ENCODE peak calls at places on chromosome 20, in six cellular contexts. E, I, F, J, G and B are unnamed samples.

GRCh38 chr20:1567392-1568165 is 10.1 kb upstream of the SIRPD start:
- DNase-seq in E (peak; percentile 32), I (peak; percentile 55), F (peak; percentile 89), J (no peak), G (peak; percentile 70), B (no peak)

GRCh38 chr20:43040427-43040826 is 149.3 kb downstream of the PTPRT start:
- DNase-seq in E (no peak), I (no peak), F (peak; percentile 43), J (no peak), G (no peak), B (no peak)

GRCh38 chr20:36528176-36528874 is 13.0 kb upstream of the MYL9 start:
- DNase-seq in E (no peak), I (no peak), F (no peak), J (no peak), G (no peak), B (no peak)

GRCh38 chr20:57760698-57761412 is 51.0 kb upstream of the PMEPA1 start:
- DNase-seq in E (no peak), I (no peak), F (no peak), J (no peak), G (no peak), B (no peak)

GRCh38 chr20:61762886-61763739 is 302.6 kb downstream of the TAF4 start:
- DNase-seq in E (no peak), I (no peak), F (no peak), J (no peak), G (no peak), B (no peak)

GRCh38 chr20:17571153-17571527 is 1.3 kb downstream of the DSTN start:
- DNase-seq in E (no peak), I (peak; percentile 26), F (no peak), J (no peak), G (no peak), B (no peak)

GRCh38 chr20:56111951-56112730 is 106.8 kb upstream of the CBLN4 start:
- DNase-seq in E (no peak), I (no peak), F (no peak), J (no peak), G (no peak), B (no peak)

GRCh38 chr20:50724851-50725721 is 6.3 kb upstream of the PARD6B start:
- DNase-seq in E (peak; percentile 95), I (peak; percentile 89), F (peak; percentile 93), J (no peak), G (peak; percentile 95), B (peak; percentile 86)

GRCh38 chr20:3405139-3405538 is 2.3 kb downstream of the DNAAF9 start:
- DNase-seq in E (no peak), I (no peak), F (no peak), J (no peak), G (no peak), B (no peak)

GRCh38 chr20:60250251-60250650 is 292.0 kb downstream of the CDH26 start:
- DNase-seq in E (no peak), I (no peak), F (no peak), J (no peak), G (peak; percentile 60), B (no peak)

GRCh38 chr20:35277531-35278395 is at the start of gene MMP24OS:
- DNase-seq in E (peak; percentile 50), I (peak; percentile 82), F (peak; percentile 94), J (peak; percentile 25), G (peak; percentile 81), B (peak; percentile 65)
- TF ChIP-seq CTCF in E (peak; percentile 64), I (peak; percentile 40), F (no peak), J (no peak), G (peak; percentile 16), B (no peak)

GRCh38 chr20:44080646-44081267 is 106.2 kb downstream of the JPH2 start:
- DNase-seq in E (no peak), I (peak; percentile 71), F (peak; percentile 94), J (no peak), G (peak; percentile 81), B (peak; percentile 66)

GRCh38 chr20:44079968-44080560 is 106.9 kb downstream of the JPH2 start:
- DNase-seq in E (no peak), I (no peak), F (no peak), J (no peak), G (no peak), B (no peak)

GRCh38 chr20:44081476-44081875 is 105.5 kb downstream of the JPH2 start:
- DNase-seq in E (no peak), I (no peak), F (no peak), J (no peak), G (no peak), B (no peak)

GRCh38 chr20:44081888-44082287 is 105.1 kb downstream of the JPH2 start:
- DNase-seq in E (no peak), I (no peak), F (no peak), J (no peak), G (no peak), B (no peak)

DNA sequence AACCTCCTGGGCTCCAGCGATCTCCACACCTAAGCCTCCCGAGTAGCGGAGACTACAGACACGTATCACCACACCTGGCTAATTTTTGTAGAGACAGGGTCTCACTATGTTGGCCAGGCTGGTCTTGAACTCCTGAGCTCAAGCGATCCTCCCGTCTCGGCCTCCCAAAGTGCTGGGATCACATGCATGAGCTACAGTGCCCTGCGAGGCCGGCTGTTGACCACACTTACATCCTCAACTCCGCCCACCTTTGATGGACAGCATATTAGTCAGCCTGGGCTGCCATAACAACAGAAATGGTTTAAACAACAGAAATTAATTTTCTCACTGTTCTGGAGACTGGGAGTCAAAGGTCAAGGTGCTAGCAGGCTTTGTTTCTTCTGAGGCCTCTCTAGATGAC is 107.7 kb downstream of the JPH2 start:
- DNase-seq in E (no peak), I (no peak), F (no peak), J (no peak), G (peak; percentile 21), B (no peak)
- TF ChIP-seq CTCF in E (no peak), I (no peak), F (no peak), J (no peak), G (no peak), B (no peak)

GRCh38 chr20:32943490-32944052 is 60.7 kb downstream of the SUN5 start:
- DNase-seq in E (no peak), I (no peak), F (no peak), J (no peak), G (no peak), B (no peak)

GRCh38 chr20:32941155-32941885 is 62.9 kb downstream of the SUN5 start:
- DNase-seq in E (no peak), I (peak; percentile 56), F (no peak), J (no peak), G (peak; percentile 7), B (no peak)

GRCh38 chr20:32946629-32947028 is 57.6 kb downstream of the SUN5 start:
- DNase-seq in E (no peak), I (no peak), F (no peak), J (no peak), G (no peak), B (no peak)

GRCh38 chr20:32945710-32946221 is 58.5 kb downstream of the SUN5 start:
- DNase-seq in E (no peak), I (peak; percentile 22), F (peak; percentile 63), J (no peak), G (peak; percentile 21), B (no peak)
- TF ChIP-seq CTCF in E (peak; percentile 71), I (peak; percentile 71), F (peak; percentile 63), J (peak; percentile 38), G (peak; percentile 53), B (no peak)

GRCh38 chr20:46324960-46325703 is 16.8 kb upstream of the CDH22 start:
- DNase-seq in E (no peak), I (peak; percentile 10), F (peak; percentile 48), J (no peak), G (peak; percentile 34), B (no peak)
- TF ChIP-seq CTCF in E (peak; percentile 49), I (peak; percentile 44), F (no peak), J (peak; percentile 18), G (peak; percentile 49), B (no peak)

DNA sequence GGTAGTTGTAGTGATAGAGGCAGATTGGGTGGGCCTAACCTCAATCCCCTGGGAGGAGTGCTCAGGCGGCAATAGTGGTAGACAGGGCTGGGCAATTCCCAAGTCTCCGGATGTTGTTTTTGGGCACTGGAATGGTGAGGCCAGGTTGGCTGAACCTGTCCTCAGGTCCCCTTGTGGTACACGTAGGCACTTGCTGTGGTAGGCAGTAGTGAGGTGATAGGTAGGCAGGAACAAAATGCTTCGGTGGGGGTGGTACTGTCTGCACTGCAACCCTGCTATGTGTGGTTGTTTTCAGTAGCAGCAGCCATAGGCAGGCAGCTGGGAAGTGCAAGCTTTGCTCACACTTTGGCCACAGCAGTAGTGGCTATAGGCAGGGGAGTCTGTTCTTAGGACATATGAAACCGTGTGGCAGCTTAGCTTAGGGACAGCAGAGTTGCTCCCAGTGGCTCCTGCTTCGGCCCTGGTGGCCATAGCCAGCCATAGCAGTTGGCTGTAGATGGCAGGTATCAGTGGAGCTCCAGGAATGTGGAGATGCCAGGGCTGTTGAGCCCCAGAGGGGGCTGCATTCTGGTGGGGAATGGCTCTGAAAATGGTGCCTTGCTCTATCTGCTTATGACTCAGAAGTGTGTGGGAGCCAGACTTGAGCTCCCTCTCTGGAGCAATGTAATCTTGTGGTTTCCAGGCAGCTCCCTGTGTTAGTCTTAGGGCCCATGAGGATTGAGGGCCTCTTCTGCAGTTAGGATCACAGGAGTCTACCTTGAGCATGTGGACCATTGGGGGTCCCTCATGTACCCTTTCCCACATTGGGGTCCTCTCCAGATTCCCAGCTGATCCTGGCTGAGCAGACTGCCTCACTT is 241.8 kb upstream of the BMP2 start:
- DNase-seq in E (no peak), I (no peak), F (no peak), J (no peak), G (peak; percentile 48), B (no peak)
- TF ChIP-seq CTCF in E (peak; percentile 8), I (no peak), F (no peak), J (no peak), G (peak; percentile 3), B (no peak)

DNA sequence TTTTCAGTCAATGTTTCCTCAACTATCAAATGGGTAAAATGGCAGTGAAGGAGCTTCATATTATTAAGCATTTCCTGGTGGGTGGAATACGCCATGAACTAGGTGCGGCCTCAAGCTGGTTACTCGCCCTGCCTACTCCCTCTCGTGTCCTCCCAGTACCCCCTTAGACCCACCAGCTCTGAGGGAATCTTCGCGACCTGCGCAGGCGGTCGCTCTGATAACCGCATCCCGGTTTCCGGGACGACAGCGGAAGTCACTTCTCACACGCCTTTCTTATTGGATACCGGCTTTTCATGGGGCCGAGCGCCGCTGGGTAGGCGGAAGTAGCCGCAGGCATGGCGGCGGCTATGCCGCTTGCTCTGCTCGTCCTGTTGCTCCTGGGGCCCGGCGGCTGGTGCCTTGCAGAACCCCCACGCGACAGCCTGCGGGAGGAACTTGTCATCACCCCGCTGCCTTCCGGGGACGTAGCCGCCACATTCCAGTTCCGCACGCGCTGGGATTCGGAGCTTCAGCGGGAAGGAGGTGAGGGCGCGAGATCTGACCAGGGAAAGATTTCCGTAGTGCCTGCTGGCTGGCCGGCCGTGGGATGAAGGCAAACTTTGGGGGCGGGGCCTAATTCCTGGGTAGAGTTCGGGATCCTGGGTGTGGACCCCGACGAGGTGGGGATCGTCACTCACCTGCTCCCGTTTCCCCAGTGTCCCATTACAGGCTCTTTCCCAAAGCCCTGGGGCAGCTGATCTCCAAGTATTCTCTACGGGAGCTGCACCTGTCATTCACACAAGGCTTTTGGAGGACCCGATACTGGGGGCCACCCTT is at the start of gene PIGT:
- DNase-seq in E (no peak), I (peak; percentile 79), F (peak; percentile 94), J (peak; percentile 32), G (peak; percentile 68), B (peak; percentile 75)
- TF ChIP-seq CTCF in E (no peak), I (no peak), F (no peak), J (no peak), G (no peak), B (no peak)

DNA sequence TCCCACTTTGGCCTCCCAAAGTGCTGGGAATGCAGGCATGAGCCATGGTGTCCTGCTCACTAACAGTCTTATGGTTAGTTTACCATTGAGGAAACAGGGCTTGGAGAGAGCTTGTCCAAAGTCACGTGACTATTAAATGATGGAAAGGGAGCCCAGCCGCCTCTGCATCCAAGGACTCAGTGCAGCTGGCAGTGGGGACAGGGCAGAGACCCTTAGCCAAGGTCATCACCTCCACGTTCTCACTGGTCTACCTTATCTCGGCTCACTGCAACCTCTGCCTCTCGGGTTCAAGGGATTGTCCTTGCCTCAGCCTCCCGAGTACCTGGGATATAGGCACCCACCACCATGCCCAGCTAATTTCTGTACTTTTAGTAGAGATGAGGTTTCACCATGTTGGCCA is 109.3 kb downstream of the SLC23A2 start:
- DNase-seq in E (no peak), I (no peak), F (no peak), J (no peak), G (no peak), B (no peak)
- TF ChIP-seq CTCF in E (no peak), I (no peak), F (no peak), J (no peak), G (no peak), B (no peak)